ENCODE peak calls at places on chromosomes 11 and 22, in nine cellular contexts. L is right lobe of liver; C is stimulated activated CD8-positive, alpha-beta memory T cell treated with anti-CD3 and anti-CD28 coated beads, Interleukin-4, amount 100 ng/mL, for 4 hours; X is AG09309; D is cardiac muscle cell; Q is activated CD4-positive, alpha-beta T cell treated with anti-CD3 and anti-CD28 coated beads, Interleukin-2, amount 10 ng/mL, durations not matched to agents 7 days and 5 days; K is frontal cortex; N is NCI-H1694 treated with DMSO at 0.1 percent for 48 hours; F is globus pallidus. P is an unnamed sample.

GRCh38 chr11:73012121-73012863 is 129.8 kb downstream of the FCHSD2 start:
- DNase-seq in K (no peak), F (no peak), L (no peak), D (peak; percentile 30), N (no peak), C (no peak), X (no peak), Q (no peak), P (peak; percentile 23)

GRCh38 chr11:65793625-65794400 is 7.0 kb downstream of the OVOL1 start:
- DNase-seq in L (no peak), N (no peak), K (no peak), F (no peak), Q (no peak), D (no peak), X (no peak), C (no peak), P (no peak)

GRCh38 chr11:46183819-46184218 is 62.6 kb upstream of the PHF21A start:
- DNase-seq in D (no peak), K (no peak), X (no peak), N (no peak), F (no peak), C (no peak), Q (no peak), L (no peak), P (peak; percentile 63)

GRCh38 chr22:36365020-36365411 is 22.8 kb downstream of the MYH9 start:
- DNase-seq in L (no peak), C (peak; percentile 86), K (no peak), X (peak; percentile 71), Q (peak; percentile 90), D (peak; percentile 90), F (no peak), N (no peak), P (peak; percentile 77)

GRCh38 chr11:69912161-69912910 is 93.1 kb upstream of the FGF3 start:
- DNase-seq in Q (no peak), X (no peak), N (no peak), K (no peak), D (no peak), L (peak; percentile 48), C (no peak), F (no peak), P (no peak)

GRCh38 chr11:8192016-8192895 is 23.4 kb upstream of the RIC3 start:
- DNase-seq in K (peak; percentile 82), X (peak; percentile 18), Q (peak; percentile 58), N (peak; percentile 76), L (peak; percentile 65), C (no peak), F (peak; percentile 66), D (peak; percentile 78), P (peak; percentile 27)

GRCh38 chr11:26331911-26332571 is at the start of gene ANO3:
- DNase-seq in C (no peak), N (no peak), L (peak; percentile 55), D (peak; percentile 89), Q (peak; percentile 8), X (peak; percentile 18), K (peak; percentile 59), F (peak; percentile 33), P (peak; percentile 57)

GRCh38 chr11:88151866-88152265 is 23.4 kb downstream of the RAB38 start:
- DNase-seq in Q (no peak), L (no peak), X (no peak), F (no peak), K (no peak), N (no peak), C (no peak), D (no peak), P (no peak)

GRCh38 chr22:19868773-19869471 is 14.2 kb upstream of the GNB1L start:
- DNase-seq in Q (no peak), N (no peak), D (no peak), C (no peak), X (no peak), L (peak; percentile 45), K (no peak), F (peak; percentile 76), P (no peak)

GRCh38 chr11:789951-790350 is at the start of gene CEND1:
- DNase-seq in F (peak; percentile 70), L (no peak), D (peak; percentile 54), X (no peak), K (peak; percentile 86), N (peak; percentile 16), C (no peak), Q (peak; percentile 47), P (no peak)

GRCh38 chr22:42461511-42461910 is 29.3 kb upstream of the NFAM1 start:
- DNase-seq in D (no peak), F (no peak), C (no peak), N (no peak), L (no peak), Q (no peak), X (no peak), K (no peak), P (no peak)

GRCh38 chr11:60078742-60079141 is 9.7 kb upstream of the MS4A2 start:
- DNase-seq in L (no peak), X (no peak), F (no peak), K (no peak), C (no peak), N (no peak), D (no peak), Q (no peak), P (no peak)

GRCh38 chr22:19845369-19845722 is 9.3 kb downstream of the GNB1L start:
- DNase-seq in Q (no peak), X (no peak), C (no peak), F (no peak), N (no peak), D (no peak), L (no peak), K (no peak), P (no peak)

GRCh38 chr11:85694385-85694980 is 8.5 kb upstream of the CCDC89 start:
- DNase-seq in X (no peak), K (peak; percentile 24), C (no peak), L (no peak), Q (peak; percentile 47), N (no peak), F (peak; percentile 58), D (peak; percentile 70), P (peak; percentile 30)

P was measured in non-pigmented ciliary epithelial cell.